ENCODE peak calls at places on chromosomes 11 and 22, in five cellular contexts. T, S, G, K and A are unnamed samples.

GRCh38 chr11:4455439-4455838 is 6.3 kb downstream of the OR52K2 start:
- DNase-seq in G (no peak), S (no peak), K (no peak), T (peak), A (no peak)

GRCh38 chr11:47175746-47176327 is 842 bp downstream of the ARFGAP2 start:
- DNase-seq in G (no peak), K (no peak), S (no peak), T (no peak), A (no peak)

GRCh38 chr22:39144101-39144815 is 8.2 kb downstream of the CBX7 start:
- DNase-seq in G (no peak), K (peak), T (no peak), S (peak), A (peak)

GRCh38 chr11:2792376-2793250 is 92.8 kb upstream of the KCNQ1OT1 start:
- DNase-seq in S (no peak), T (peak), G (peak), K (peak), A (no peak)

GRCh38 chr11:125429807-125430678 is 66.0 kb downstream of the FEZ1 start:
- DNase-seq in T (no peak), G (no peak), K (no peak), S (no peak), A (no peak)

GRCh38 chr22:24501366-24502005 is 6.4 kb downstream of the UPB1 start:
- DNase-seq in T (no peak), S (peak), G (no peak), K (no peak), A (no peak)

GRCh38 chr11:115208808-115209259 is 295.4 kb downstream of the CADM1 start:
- DNase-seq in G (no peak), K (no peak), T (no peak), S (no peak), A (no peak)

GRCh38 chr11:117130879-117131278 is 13.2 kb upstream of the PAFAH1B2 start:
- DNase-seq in S (no peak), G (no peak), T (no peak), K (no peak), A (no peak)

GRCh38 chr11:46456676-46457432 is 65.3 kb upstream of the CHRM4 start:
- DNase-seq in G (no peak), T (no peak), S (peak), K (no peak), A (no peak)

GRCh38 chr11:95154514-95154913 is 64.9 kb downstream of the ENDOD1 start:
- DNase-seq in G (peak), K (peak), S (peak), T (no peak), A (peak)

GRCh38 chr11:116720895-116721294 is 51.9 kb downstream of the BUD13 start:
- DNase-seq in K (no peak), G (no peak), S (no peak), T (no peak), A (no peak)

GRCh38 chr11:19680824-19681368 is 31.7 kb upstream of the NAV2 start:
- DNase-seq in K (no peak), S (no peak), G (no peak), T (no peak), A (no peak)

GRCh38 chr11:110912437-110912836 is 200.2 kb upstream of the ARHGAP20 start:
- DNase-seq in K (no peak), G (no peak), T (no peak), S (no peak), A (no peak)

GRCh38 chr11:47983464-47984397 is 3.4 kb downstream of the PTPRJ start:
- DNase-seq in S (no peak), G (no peak), K (no peak), T (no peak), A (no peak)

GRCh38 chr22:32802291-32802826 is 854 bp downstream of the TIMP3 start:
- DNase-seq in G (no peak), S (no peak), T (no peak), K (no peak), A (no peak)

GRCh38 chr22:24516301-24516737 is 21.2 kb downstream of the UPB1 start:
- DNase-seq in T (peak), S (no peak), K (peak), G (no peak), A (peak)

GRCh38 chr11:88341852-88342251 is 4.3 kb upstream of the CTSC start:
- DNase-seq in S (peak), T (no peak), K (peak), G (no peak), A (no peak)

GRCh38 chr22:27431896-27432295 is 369.7 kb downstream of the MN1 start:
- DNase-seq in K (no peak), G (no peak), S (no peak), T (no peak), A (no peak)

GRCh38 chr22:19776433-19777031 is 16.0 kb downstream of the TBX1 start:
- DNase-seq in S (no peak), T (no peak), K (no peak), G (no peak), A (no peak)

GRCh38 chr11:126793596-126793995 is 207.0 kb downstream of the KIRREL3 start:
- DNase-seq in S (no peak), K (no peak), T (no peak), G (no peak), A (no peak)

GRCh38 chr11:69888671-69889076 is 69.5 kb upstream of the FGF3 start:
- DNase-seq in G (peak), S (peak), T (peak), K (peak), A (peak)

GRCh38 chr22:38572065-38572464 is 2.1 kb upstream of the DMC1 start:
- DNase-seq in T (no peak), S (peak), G (no peak), K (no peak), A (peak)

GRCh38 chr11:119315139-119316016 is 1.6 kb downstream of the MCAM start:
- DNase-seq in G (no peak), K (peak), S (peak), T (no peak), A (no peak)

GRCh38 chr11:75155570-75156422 is 4.9 kb downstream of the SLCO2B1 start:
- DNase-seq in K (no peak), S (no peak), T (no peak), G (no peak), A (no peak)

GRCh38 chr11:12269104-12269441 is 108.3 kb upstream of the PARVA start:
- DNase-seq in K (no peak), G (peak), T (no peak), S (no peak), A (no peak)

GRCh38 chr22:44364750-44365118 is 52.0 kb upstream of the SHISAL1 start:
- DNase-seq in K (no peak), G (peak), T (peak), S (no peak), A (no peak)

GRCh38 chr22:16915711-16916110 is 90.5 kb upstream of the XKR3 start:
- DNase-seq in K (no peak), T (no peak), S (no peak), G (no peak), A (no peak)

GRCh38 chr11:122242731-122243130 is 126.7 kb upstream of the BLID start:
- DNase-seq in T (no peak), G (no peak), K (no peak), S (no peak), A (no peak)

GRCh38 chr11:27506200-27507182 is at the start of gene LIN7C:
- DNase-seq in G (peak), T (peak), S (peak), K (peak), A (peak)
- TF ChIP-seq CTCF in G (no peak), T (no peak), S (peak), K (peak), A (no peak)

DNA sequence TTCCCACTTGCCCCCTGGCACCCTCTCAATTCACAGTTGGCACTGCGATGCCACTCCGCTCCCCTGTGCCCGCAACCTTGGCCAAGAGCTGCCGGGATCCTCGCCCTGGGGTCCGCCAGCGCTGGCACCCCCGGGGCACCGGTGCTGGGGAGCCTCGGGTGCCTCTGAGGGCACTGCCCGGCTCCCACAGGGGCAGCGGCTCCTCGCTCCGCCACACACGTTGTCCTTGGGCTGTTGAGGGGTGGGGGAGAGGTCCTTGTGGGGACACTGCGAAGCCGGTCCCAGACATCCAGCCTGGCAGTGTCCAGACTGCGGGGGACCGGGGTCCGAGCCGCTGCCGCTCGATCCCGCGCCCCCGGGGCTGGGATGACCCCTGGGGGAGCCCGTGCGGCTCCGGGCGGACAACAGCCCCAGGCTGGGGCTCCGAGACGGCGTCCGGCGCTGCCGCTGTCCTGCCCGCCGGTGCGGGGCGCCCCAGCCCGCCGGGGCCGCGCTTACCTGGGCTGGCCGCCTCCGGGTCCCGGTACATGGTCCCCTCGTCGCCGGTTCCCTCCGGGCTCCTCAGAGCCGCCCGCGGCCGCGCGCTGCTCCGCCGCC is 486 bp downstream of the SYT7 start:
- DNase-seq in T (no peak), G (no peak), S (peak), K (no peak), A (no peak)
- TF ChIP-seq CTCF in T (peak), G (no peak), S (peak), K (no peak), A (no peak)

DNA sequence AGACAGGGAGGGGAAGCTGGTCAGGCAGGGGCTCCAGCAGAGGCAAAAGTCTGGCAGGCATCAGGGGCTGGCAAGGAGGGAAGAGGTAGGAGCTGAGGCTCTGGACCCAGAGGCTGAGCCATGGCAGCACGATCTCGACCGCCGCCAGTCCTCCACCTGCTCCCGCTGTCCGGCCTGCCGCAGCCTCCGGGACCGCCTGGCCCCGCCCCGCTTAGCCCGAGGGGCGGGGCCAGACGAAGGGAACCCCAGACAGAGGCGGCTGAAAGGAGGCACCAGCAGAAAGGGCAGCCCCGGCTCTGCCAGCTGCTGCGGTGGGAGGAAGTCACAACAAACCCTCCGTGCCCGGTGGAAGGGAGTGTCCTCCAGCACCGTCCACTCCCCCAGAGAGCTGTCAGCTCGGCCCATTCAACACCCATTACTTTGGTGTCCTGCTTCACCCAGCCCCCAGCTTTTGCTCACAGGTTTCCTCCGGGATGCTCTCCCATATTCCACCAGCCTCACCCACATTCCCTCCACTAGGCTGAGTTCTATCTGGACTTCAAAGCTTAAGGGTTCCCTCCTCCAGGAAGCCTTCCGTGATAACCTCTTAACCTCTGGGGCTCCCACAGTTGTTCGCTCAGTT is at the start of gene MFNG:
- DNase-seq in G (peak), T (peak), S (peak), K (peak), A (peak)
- TF ChIP-seq CTCF in G (no peak), T (no peak), S (peak), K (peak), A (no peak)

DNA sequence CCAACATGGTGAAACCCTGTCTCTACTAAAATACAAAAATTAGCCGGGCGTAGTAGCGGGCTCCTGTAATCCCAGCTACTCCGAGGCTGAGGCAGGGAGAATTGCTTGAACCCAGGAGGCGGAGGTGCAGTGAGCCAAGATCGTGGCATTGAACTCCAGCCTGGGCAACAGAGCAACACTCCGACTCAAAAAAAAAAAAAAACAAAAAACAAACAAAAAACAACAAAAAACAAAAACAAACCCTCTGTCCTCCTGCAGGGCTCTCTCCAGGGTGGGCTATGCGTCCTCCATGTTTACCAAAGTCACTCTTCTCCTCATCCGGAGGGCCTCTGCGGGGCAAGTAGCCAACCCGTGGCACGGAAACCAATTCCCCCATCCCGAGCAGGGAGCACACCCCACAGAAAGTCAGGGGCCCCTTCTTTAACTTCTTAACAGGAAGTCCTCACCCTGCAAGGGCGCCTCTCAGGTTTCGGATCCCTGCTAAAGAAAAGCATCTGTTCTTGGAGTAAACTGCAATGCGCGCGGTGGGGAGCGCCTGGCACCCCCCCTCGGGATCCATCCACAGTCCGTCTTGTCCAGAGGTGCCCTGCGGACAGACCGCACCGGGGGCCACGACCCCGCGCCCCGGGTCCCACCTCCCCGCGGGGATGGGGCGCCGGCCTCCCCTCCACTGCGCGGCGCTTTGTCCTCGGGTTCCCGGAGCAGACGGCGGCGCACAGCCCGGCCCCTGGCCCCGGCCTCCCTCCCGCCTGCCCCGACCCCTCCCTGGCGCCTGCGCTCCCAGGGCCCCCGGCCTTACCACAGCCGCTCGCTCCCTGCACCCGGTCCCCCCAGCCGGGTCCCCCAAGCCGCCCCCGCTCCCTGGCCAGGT is 712 bp downstream of the CERK start:
- DNase-seq in K (peak), G (peak), T (no peak), S (peak), A (peak)
- TF ChIP-seq CTCF in K (no peak), G (no peak), T (no peak), S (no peak), A (no peak)